ENCODE peak calls at places on chromosomes 5 and 9, in eight cellular contexts. H is fibroblast of lung, N is IMR-90, Y is MM.1S, L is HCT116, R is left ventricle myocardium inferior, F is K562, W is tibial artery. C is an unnamed sample.

GRCh38 chr5:96548941-96549340 is 113.2 kb upstream of the CAST start:
- DNase-seq in H (no peak), N (no peak), Y (no peak), L (no peak), R (no peak), F (no peak), W (no peak), C (no peak)

GRCh38 chr5:13478831-13479465 is 465.5 kb downstream of the DNAH5 start:
- DNase-seq in H (peak; percentile 60), N (peak; percentile 46), Y (peak; percentile 54), L (no peak), R (no peak), F (peak; percentile 36), W (no peak), C (peak; percentile 22)

GRCh38 chr9:15453956-15454355 is 31.3 kb downstream of the SNAPC3 start:
- DNase-seq in H (no peak), N (no peak), Y (no peak), L (no peak), R (no peak), F (no peak), W (no peak), C (no peak)

GRCh38 chr9:131312822-131313770 is 23.6 kb downstream of the PLPP7 start:
- DNase-seq in H (no peak), N (no peak), Y (no peak), L (no peak), R (no peak), F (peak; percentile 74), W (no peak), C (no peak)

GRCh38 chr5:14082523-14082922 is 60.6 kb upstream of the TRIO start:
- DNase-seq in H (no peak), N (no peak), Y (no peak), L (no peak), R (no peak), F (no peak), W (no peak), C (no peak)

GRCh38 chr5:139654875-139655491 is 6.8 kb downstream of the CXXC5 start:
- DNase-seq in H (no peak), N (no peak), Y (no peak), L (no peak), R (peak; percentile 51), F (no peak), W (no peak), C (no peak)

GRCh38 chr5:177473461-177473991 is at the start of gene DBN1:
- DNase-seq in H (peak; percentile 61), N (no peak), Y (no peak), L (no peak), R (peak; percentile 63), F (peak; percentile 70), W (no peak), C (peak; percentile 16)

GRCh38 chr9:71704806-71705205 is 63.5 kb downstream of the CEMIP2 start:
- DNase-seq in H (peak; percentile 48), N (peak; percentile 7), Y (no peak), L (no peak), R (no peak), F (no peak), W (no peak), C (no peak)

GRCh38 chr5:151052834-151053233 is 28.0 kb downstream of the TNIP1 start:
- DNase-seq in H (no peak), N (no peak), Y (no peak), L (no peak), R (no peak), F (no peak), W (no peak), C (no peak)

GRCh38 chr5:151048526-151048925 is 28.1 kb downstream of the GPX3 start:
- DNase-seq in H (no peak), N (no peak), Y (no peak), L (no peak), R (no peak), F (no peak), W (no peak), C (no peak)

GRCh38 chr5:151053796-151054490 is 26.9 kb downstream of the TNIP1 start:
- DNase-seq in H (no peak), N (no peak), Y (no peak), L (no peak), R (no peak), F (no peak), W (no peak), C (no peak)

GRCh38 chr5:151051931-151052608 is 28.8 kb downstream of the TNIP1 start:
- DNase-seq in H (no peak), N (no peak), Y (no peak), L (no peak), R (no peak), F (no peak), W (no peak), C (no peak)

DNA sequence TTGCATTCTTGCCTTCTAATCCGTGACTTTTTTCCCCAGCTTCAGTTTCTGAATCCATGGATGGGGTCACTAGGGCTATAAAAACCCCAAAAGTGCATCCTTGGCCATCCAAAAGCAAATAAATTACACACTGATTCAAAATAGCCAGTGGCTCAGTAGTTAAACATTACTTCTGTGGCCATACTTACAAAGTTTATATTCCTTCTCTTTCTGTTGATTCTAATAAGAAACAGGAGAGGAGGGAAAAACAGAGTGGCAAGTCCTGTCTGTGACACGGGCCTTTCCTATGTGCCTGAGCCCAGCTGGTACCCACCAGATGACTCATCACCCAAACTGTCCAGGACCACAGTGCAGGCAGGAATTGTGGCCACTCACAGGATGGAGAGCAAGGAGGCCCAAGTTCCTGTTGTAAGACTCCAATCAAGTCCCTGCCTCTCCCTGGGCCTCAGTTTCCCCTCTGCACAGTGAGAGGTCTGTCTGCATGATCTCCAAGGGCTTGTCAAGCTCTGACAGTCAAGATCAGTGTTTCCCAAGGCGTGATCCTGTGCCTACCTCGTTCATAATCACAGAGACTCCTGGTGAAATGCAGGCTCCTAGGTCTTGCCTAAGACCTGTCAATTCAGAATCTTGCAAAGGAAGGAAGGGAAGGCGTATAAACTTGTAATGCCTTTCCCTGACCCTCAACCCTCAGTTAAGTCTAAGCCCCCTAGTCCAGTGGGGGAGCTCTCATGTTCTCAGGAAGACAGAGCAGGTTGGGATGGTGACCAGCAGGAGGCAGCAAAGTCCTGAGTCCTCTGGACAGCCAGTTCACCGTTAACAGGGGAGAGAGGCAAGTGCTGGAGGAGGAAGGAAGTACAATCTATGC is 29.5 kb downstream of the TNIP1 start:
- DNase-seq in H (peak; percentile 64), N (peak; percentile 75), Y (peak; percentile 77), L (peak; percentile 56), R (peak; percentile 81), F (peak; percentile 85), W (peak; percentile 79), C (peak; percentile 81)
- TF ChIP-seq CTCF in H (peak; percentile 97), N (peak; percentile 91), Y (peak; percentile 91), L (peak; percentile 95), R (peak; percentile 89), F (peak; percentile 98), W (peak; percentile 82), C (peak; percentile 95)

GRCh38 chr5:9953691-9954090 is 296.0 kb downstream of the ATPSCKMT start:
- DNase-seq in H (no peak), N (no peak), Y (no peak), L (no peak), R (no peak), F (no peak), W (no peak), C (no peak)

GRCh38 chr5:9951861-9952260 is 297.8 kb downstream of the ATPSCKMT start:
- DNase-seq in H (no peak), N (no peak), Y (no peak), L (no peak), R (no peak), F (no peak), W (no peak), C (no peak)

GRCh38 chr5:9954869-9955268 is 294.8 kb downstream of the ATPSCKMT start:
- DNase-seq in H (no peak), N (no peak), Y (no peak), L (no peak), R (no peak), F (no peak), W (no peak), C (no peak)

GRCh38 chr5:9955586-9955985 is 294.1 kb downstream of the ATPSCKMT start:
- DNase-seq in H (no peak), N (no peak), Y (no peak), L (no peak), R (no peak), F (no peak), W (no peak), C (no peak)

DNA sequence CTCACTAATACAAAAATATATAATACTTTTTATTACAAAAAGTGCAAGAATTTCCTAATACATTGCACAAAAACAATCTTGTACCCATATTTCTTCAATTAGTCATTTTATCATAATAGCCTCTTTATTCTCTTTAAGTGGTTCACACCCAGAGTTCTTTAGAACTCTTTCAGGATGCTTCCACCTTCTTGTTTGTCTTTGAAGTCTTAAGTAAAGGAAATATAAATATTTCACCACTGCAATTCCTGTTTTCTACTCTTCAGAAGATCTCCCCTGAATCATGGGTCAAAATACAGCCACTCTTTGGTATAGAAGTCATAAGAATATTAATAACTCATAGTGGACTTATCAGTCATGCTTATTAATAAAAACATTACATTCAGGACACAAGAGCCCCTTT is 293.0 kb downstream of the ATPSCKMT start:
- DNase-seq in H (no peak), N (no peak), Y (no peak), L (no peak), R (no peak), F (no peak), W (no peak), C (no peak)
- H3K27ac ChIP-seq in H (no peak overlapping the region), N (no peak overlapping the region), Y (no peak overlapping the region), L (no peak overlapping the region), R (no peak overlapping the region), F (no peak overlapping the region), W (no peak overlapping the region), C (no peak overlapping the region)

GRCh38 chr5:75611324-75612210 is at the start of gene ANKDD1B:
- DNase-seq in H (peak; percentile 64), N (peak; percentile 65), Y (no peak), L (no peak), R (no peak), F (no peak), W (peak; percentile 26), C (peak; percentile 60)

GRCh38 chr5:75610201-75610600 is 1.1 kb upstream of the ANKDD1B start:
- DNase-seq in H (no peak), N (no peak), Y (no peak), L (no peak), R (no peak), F (peak; percentile 43), W (no peak), C (no peak)

GRCh38 chr5:75614165-75614564 is 2.9 kb downstream of the ANKDD1B start:
- DNase-seq in H (no peak), N (no peak), Y (no peak), L (no peak), R (no peak), F (no peak), W (no peak), C (no peak)

GRCh38 chr5:75608886-75609285 is 2.4 kb upstream of the ANKDD1B start:
- DNase-seq in H (no peak), N (no peak), Y (no peak), L (no peak), R (no peak), F (peak; percentile 38), W (no peak), C (no peak)

DNA sequence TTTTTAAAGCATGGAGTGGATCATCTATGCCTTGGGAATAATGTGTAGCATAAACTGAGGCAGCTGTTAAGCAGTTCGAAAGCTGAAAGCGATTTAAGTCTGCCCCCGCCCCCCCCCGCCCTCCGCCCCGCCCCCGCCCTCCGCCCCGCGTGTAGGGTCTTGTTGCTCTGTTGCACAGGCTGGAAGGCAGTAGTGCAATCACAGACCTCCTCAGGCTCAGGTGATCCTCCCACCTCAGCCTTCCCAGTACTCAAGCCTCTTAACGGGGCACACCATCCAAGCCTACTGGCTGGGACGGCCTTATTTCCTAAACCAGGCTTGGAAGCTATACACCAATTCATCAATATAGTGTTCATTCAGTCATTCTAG is 942 bp downstream of the ANKDD1B start:
- DNase-seq in H (no peak), N (no peak), Y (no peak), L (no peak), R (no peak), F (no peak), W (no peak), C (no peak)
- H3K4me3 ChIP-seq in H (no peak overlapping the region), N (peak overlapping the region; percentile 40), Y (no peak overlapping the region), L (no peak overlapping the region), R (peak overlapping the region; percentile 63), F (no peak overlapping the region), W (peak overlapping the region; percentile 45), C (no peak overlapping the region)

DNA sequence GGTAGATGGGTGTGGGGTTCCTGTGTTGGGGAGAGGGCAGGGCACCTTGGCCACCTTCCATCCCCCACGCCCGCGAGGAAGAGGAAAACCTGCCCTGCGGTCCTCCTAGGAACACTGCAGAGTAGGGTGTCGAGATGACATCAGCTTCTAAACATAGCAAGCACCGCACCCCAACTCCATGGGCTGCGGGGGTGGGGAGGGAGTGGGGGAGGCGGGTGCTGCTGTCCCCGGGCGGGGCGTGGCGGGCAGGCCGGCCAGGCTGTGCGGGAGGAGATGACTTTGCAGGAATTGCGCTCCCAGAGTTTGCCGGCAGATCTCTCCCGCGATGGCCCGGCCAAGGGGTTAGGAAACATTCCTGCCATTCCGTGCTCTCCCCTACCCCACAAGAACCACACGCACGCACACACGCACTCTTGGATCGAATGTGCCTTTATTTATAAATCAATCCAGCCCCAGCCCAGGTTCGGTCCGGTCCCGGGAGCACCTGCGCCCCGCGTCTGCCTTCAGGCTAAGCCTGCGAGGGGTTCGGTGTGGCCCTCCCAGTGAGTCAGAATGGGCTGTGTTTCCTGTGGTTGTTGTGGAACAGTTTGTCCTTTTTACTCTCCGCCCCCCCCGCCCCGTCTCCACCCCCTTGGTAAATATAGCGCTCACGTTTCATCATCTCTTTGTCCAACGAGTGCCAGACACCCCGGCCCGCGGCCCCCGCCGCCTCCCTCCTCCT is 5.2 kb upstream of the KLF9 start:
- DNase-seq in H (peak; percentile 95), N (peak; percentile 96), Y (peak; percentile 92), L (peak; percentile 85), R (peak; percentile 97), F (peak; percentile 89), W (peak; percentile 96), C (peak; percentile 98)
- TF ChIP-seq CTCF in H (no peak), N (no peak), Y (no peak), L (no peak), R (peak; percentile 29), F (no peak), W (peak; percentile 16), C (peak; percentile 39)